ENCODE peak calls at places on chromosome 19, in six cellular contexts. S is fibroblast of villous mesenchyme, Q is neural progenitor cell, M is psoas muscle, B is fibroblast of lung, V is ascending aorta. T is an unnamed sample.

GRCh38 chr19:47107201-47107952 is 6.2 kb downstream of the ZC3H4 start:
- DNase-seq in S (peak; percentile 43), Q (no peak), M (no peak), B (peak; percentile 42), V (no peak), T (no peak)

GRCh38 chr19:13629687-13630357 is 123.5 kb upstream of the CACNA1A start:
- DNase-seq in S (peak; percentile 32), Q (no peak), M (no peak), B (peak; percentile 77), V (no peak), T (no peak)

GRCh38 chr19:28706693-28707092 is 506.3 kb downstream of the UQCRFS1 start:
- DNase-seq in S (no peak), Q (no peak), M (no peak), B (no peak), V (no peak), T (no peak)

GRCh38 chr19:33946535-33947323 is 150.1 kb downstream of the KCTD15 start:
- DNase-seq in S (no peak), Q (peak; percentile 24), M (no peak), B (no peak), V (no peak), T (no peak)

GRCh38 chr19:2998642-2999041 is 21.3 kb downstream of the TLE6 start:
- DNase-seq in S (no peak), Q (no peak), M (no peak), B (no peak), V (no peak), T (no peak)

GRCh38 chr19:41351339-41352245 is 2.1 kb downstream of the TGFB1 start:
- DNase-seq in S (peak; percentile 71), Q (peak; percentile 61), M (peak; percentile 77), B (no peak), V (peak; percentile 67), T (peak; percentile 28)

GRCh38 chr19:3606174-3606689 is 443 bp downstream of the TBXA2R start:
- DNase-seq in S (no peak), Q (peak; percentile 51), M (no peak), B (no peak), V (no peak), T (no peak)

GRCh38 chr19:7921955-7922840 is 2.1 kb downstream of the SNAPC2 start:
- DNase-seq in S (no peak), Q (no peak), M (peak; percentile 55), B (no peak), V (no peak), T (no peak)

GRCh38 chr19:35204799-35205732 is 23.5 kb downstream of the FAM187B start:
- DNase-seq in S (no peak), Q (no peak), M (no peak), B (no peak), V (no peak), T (no peak)

GRCh38 chr19:36051236-36051635 is 2.8 kb downstream of the THAP8 start:
- DNase-seq in S (no peak), Q (peak; percentile 67), M (no peak), B (no peak), V (no peak), T (no peak)

GRCh38 chr19:2747349-2747748 is 7.5 kb upstream of the SLC39A3 start:
- DNase-seq in S (no peak), Q (no peak), M (no peak), B (no peak), V (no peak), T (no peak)

GRCh38 chr19:15255359-15255990 is 23.2 kb upstream of the EPHX3 start:
- DNase-seq in S (no peak), Q (no peak), M (no peak), B (no peak), V (no peak), T (no peak)

GRCh38 chr19:46785054-46785979 is 3.1 kb downstream of the SLC1A5 start:
- DNase-seq in S (peak; percentile 16), Q (no peak), M (no peak), B (peak; percentile 21), V (no peak), T (no peak)

DNA sequence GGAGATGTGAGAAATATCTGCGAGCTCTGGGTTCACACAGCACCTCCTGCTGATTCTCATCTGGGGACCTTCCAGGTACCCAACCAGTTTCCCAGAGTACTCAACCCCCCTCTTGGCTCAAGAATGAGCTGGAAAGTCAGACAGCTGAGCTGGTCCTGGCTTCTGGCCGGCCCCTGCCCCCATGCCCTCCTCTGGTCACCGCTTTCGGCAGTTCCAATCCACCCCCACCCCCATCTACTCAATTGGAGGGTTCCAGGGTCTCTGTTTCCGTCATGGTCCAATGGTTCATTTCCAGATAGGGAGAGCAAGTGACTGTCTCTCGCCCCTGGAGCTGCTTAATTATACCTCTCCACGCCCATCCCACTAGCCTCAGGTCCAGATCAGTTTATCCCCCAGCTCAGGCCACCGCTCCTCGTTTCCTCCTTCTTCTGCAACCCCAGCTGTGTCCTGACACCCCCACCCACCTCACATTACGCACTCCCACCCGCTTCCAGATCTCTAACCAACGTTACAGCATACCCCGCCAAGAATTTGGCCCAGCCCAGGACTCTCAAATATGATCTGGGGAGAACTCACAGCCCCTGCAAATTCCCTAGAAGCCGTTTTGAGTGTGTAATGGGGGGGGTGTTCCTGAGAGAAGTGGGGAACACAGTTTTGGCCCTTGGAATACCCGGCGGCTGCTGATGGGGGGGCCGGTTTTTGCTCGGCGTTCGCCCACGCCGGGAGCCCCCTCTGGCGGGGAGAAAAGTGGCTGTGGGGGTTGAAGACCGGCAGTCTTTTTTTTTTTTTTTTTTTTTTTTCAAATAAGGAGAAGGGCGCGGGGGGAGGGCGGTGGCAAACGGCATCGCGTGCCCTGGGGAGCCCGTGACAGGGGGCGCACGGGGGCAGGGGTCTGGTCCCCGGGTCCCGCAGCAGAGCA is 1.8 kb upstream of the PDE4A start:
- DNase-seq in S (no peak), Q (peak; percentile 68), M (no peak), B (no peak), V (no peak), T (no peak)
- H3K4me3 ChIP-seq in S (peak overlapping the region; percentile 49), Q (peak overlapping the region; percentile 59), M (peak overlapping the region; percentile 40), B (no peak overlapping the region), V (no peak overlapping the region), T (peak overlapping the region; percentile 57)

DNA sequence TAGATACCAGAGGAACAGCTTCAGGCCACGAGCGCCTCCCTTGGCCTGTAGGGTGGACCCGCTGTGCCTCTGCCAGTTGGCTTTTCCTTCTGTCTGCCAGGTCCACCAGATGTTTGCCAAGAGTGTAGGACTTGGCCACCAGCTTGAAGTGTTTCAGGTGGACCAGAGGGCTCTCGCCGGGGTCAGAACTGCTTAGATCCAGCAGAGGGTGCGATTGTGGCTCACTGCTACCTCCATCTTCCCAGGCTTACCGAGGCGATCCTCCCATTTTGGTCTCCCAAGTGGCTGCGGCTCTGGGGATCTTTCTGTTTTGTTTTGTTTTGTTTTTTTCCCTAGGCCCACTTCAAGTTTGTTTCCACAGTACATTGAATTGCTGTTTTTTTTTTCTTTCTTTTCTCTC is 23.0 kb upstream of the ZNF730 start:
- DNase-seq in S (no peak), Q (no peak), M (no peak), B (no peak), V (no peak), T (no peak)
- TF ChIP-seq CTCF in S (no peak), Q (no peak), M (no peak), B (no peak), V (no peak), T (no peak)

GRCh38 chr19:37953576-37954303 is 46.7 kb downstream of the SIPA1L3 start:
- DNase-seq in S (peak; percentile 64), Q (peak; percentile 93), M (no peak), B (no peak), V (no peak), T (peak; percentile 25)

GRCh38 chr19:37951816-37952210 is 44.8 kb downstream of the SIPA1L3 start:
- DNase-seq in S (no peak), Q (no peak), M (no peak), B (no peak), V (no peak), T (no peak)

GRCh38 chr19:37955986-37956385 is 49.0 kb downstream of the SIPA1L3 start:
- DNase-seq in S (no peak), Q (no peak), M (no peak), B (no peak), V (no peak), T (no peak)

GRCh38 chr19:37953125-37953524 is 46.1 kb downstream of the SIPA1L3 start:
- DNase-seq in S (no peak), Q (peak; percentile 57), M (no peak), B (no peak), V (no peak), T (no peak)

GRCh38 chr19:37954421-37954874 is 47.4 kb downstream of the SIPA1L3 start:
- DNase-seq in S (peak; percentile 66), Q (peak; percentile 58), M (no peak), B (no peak), V (no peak), T (no peak)
- H3K4me3 ChIP-seq in S (no peak overlapping the region), Q (peak overlapping the region; percentile 12), M (no peak overlapping the region), B (no peak overlapping the region), V (no peak overlapping the region), T (no peak overlapping the region)

GRCh38 chr19:5562280-5562679 is 5.5 kb downstream of the TINCR start:
- DNase-seq in S (no peak), Q (no peak), M (no peak), B (no peak), V (no peak), T (no peak)

GRCh38 chr19:5563008-5563431 is 4.7 kb downstream of the TINCR start:
- DNase-seq in S (no peak), Q (no peak), M (no peak), B (no peak), V (no peak), T (no peak)

GRCh38 chr19:5559804-5560133 is 8.0 kb downstream of the TINCR start:
- DNase-seq in S (no peak), Q (no peak), M (no peak), B (no peak), V (no peak), T (no peak)

GRCh38 chr19:5560156-5560555 is 7.6 kb downstream of the TINCR start:
- DNase-seq in S (no peak), Q (no peak), M (no peak), B (no peak), V (no peak), T (no peak)

GRCh38 chr19:5561559-5561958 is 6.2 kb downstream of the TINCR start:
- DNase-seq in S (no peak), Q (no peak), M (no peak), B (no peak), V (no peak), T (no peak)
- TF ChIP-seq CTCF in S (peak; percentile 36), Q (peak; percentile 67), M (peak; percentile 23), B (peak; percentile 44), V (no peak), T (peak; percentile 68)

GRCh38 chr19:23255700-23256099 is 5.5 kb upstream of the ZNF724 start:
- DNase-seq in S (no peak), Q (no peak), M (no peak), B (no peak), V (no peak), T (no peak)
- H3K4me3 ChIP-seq in S (no peak overlapping the region), Q (no peak overlapping the region), M (no peak overlapping the region), B (no peak overlapping the region), V (no peak overlapping the region), T (no peak overlapping the region)